ENCODE peak calls at places on chromosomes 7 and 10, in ten cellular contexts. M is amygdala; Z is CMK; H is stomach; K is T-helper 17 cell; J is right lobe of liver; C is hippocampal formation; I is cardiac fibroblast; V is stimulated activated CD8-positive, alpha-beta memory T cell treated with anti-CD3 and anti-CD28 coated beads, Interleukin-7, amount 100 ng/mL, for 24 hours; E is M059J. B is an unnamed sample.

GRCh38 chr7:38428040-38428439 is 154.6 kb upstream of the TARP start:
- DNase-seq in M (no peak), Z (no peak), H (no peak), K (no peak), J (no peak), C (no peak), I (peak), V (no peak), E (no peak), B (no peak)

GRCh38 chr10:49610015-49610734 is at the start of gene SLC18A3:
- DNase-seq in M (no peak), Z (no peak), H (no peak), K (no peak), J (no peak), C (no peak), I (no peak), V (no peak), E (no peak), B (no peak)

GRCh38 chr7:152076324-152076821 is 50.9 kb downstream of the GALNT11 start:
- DNase-seq in M (no peak), Z (peak), H (peak), K (no peak), J (no peak), C (no peak), I (peak), V (no peak), E (peak), B (peak)

GRCh38 chr7:128710391-128710930 is 28.7 kb upstream of the CALU start:
- DNase-seq in M (no peak), Z (no peak), H (no peak), K (no peak), J (no peak), C (no peak), I (peak), V (no peak), E (no peak), B (no peak)

GRCh38 chr7:151708610-151709009 is 168.3 kb downstream of the PRKAG2 start:
- DNase-seq in M (no peak), Z (no peak), H (no peak), K (no peak), J (no peak), C (no peak), I (no peak), V (no peak), E (no peak), B (no peak)

GRCh38 chr7:154427527-154427926 is 375.3 kb downstream of the DPP6 start:
- DNase-seq in M (no peak), Z (no peak), H (no peak), K (no peak), J (no peak), C (no peak), I (no peak), V (no peak), E (no peak), B (no peak)

GRCh38 chr7:129845972-129846327 is 106.8 kb downstream of the UBE2H start:
- DNase-seq in M (no peak), Z (no peak), H (no peak), K (no peak), J (no peak), C (no peak), I (peak), V (no peak), E (peak), B (no peak)

GRCh38 chr10:30348378-30348776 is 701 bp downstream of the MTPAP start:
- DNase-seq in M (no peak), Z (no peak), H (no peak), K (no peak), J (no peak), C (no peak), I (no peak), V (no peak), E (no peak), B (no peak)

GRCh38 chr10:48667960-48668541 is 16.6 kb upstream of the WDFY4 start:
- DNase-seq in M (no peak), Z (no peak), H (no peak), K (no peak), J (no peak), C (no peak), I (no peak), V (no peak), E (no peak), B (no peak)

GRCh38 chr10:102615361-102615760 is 28.9 kb upstream of the TRIM8 start:
- DNase-seq in M (no peak), Z (no peak), H (no peak), K (no peak), J (no peak), C (no peak), I (no peak), V (no peak), E (no peak), B (peak)

GRCh38 chr10:15262036-15262713 is 93.7 kb upstream of the NMT2 start:
- DNase-seq in M (no peak), Z (no peak), H (no peak), K (no peak), J (no peak), C (peak), I (peak), V (no peak), E (no peak), B (no peak)

GRCh38 chr7:157540606-157541294 is 203.9 kb downstream of the DNAJB6 start:
- DNase-seq in M (no peak), Z (no peak), H (no peak), K (no peak), J (no peak), C (no peak), I (no peak), V (no peak), E (no peak), B (no peak)

GRCh38 chr7:37182011-37182478 is 266.6 kb downstream of the ELMO1 start:
- DNase-seq in M (peak), Z (peak), H (peak), K (peak), J (peak), C (peak), I (peak), V (peak), E (peak), B (peak)